ENCODE peak calls at places on chromosome 3, in four cellular contexts. I is GM13977; E is stimulated activated CD8-positive, alpha-beta memory T cell treated with anti-CD3 and anti-CD28 coated beads, Interleukin-7, amount 100 ng/mL, for 1 hour; C is iris pigment epithelial cell. V is an unnamed sample.

GRCh38 chr3:4633078-4634004 is 140.2 kb downstream of the ITPR1 start:
- DNase-seq in C (peak; percentile 70), I (peak; percentile 62), E (no peak), V (no peak)

GRCh38 chr3:119809249-119810017 is 27.5 kb downstream of the NR1I2 start:
- DNase-seq in C (no peak), I (peak; percentile 39), E (no peak), V (no peak)

GRCh38 chr3:143065364-143065763 is 54.2 kb upstream of the CHST2 start:
- DNase-seq in E (no peak), C (no peak), I (no peak), V (no peak)

GRCh38 chr3:12138044-12138443 is 20.7 kb downstream of the TIMP4 start:
- DNase-seq in E (no peak), C (peak; percentile 45), I (no peak), V (peak; percentile 38)

GRCh38 chr3:82977871-82978270 is 1216.4 kb upstream of the GBE1 start:
- DNase-seq in E (no peak), I (no peak), C (no peak), V (no peak)

GRCh38 chr3:53804697-53805462 is 41.3 kb downstream of the CHDH start:
- DNase-seq in E (no peak), C (peak; percentile 54), I (peak; percentile 62), V (no peak)

GRCh38 chr3:113552851-113553250 is 20.5 kb downstream of the SIDT1 start:
- DNase-seq in I (peak; percentile 25), E (no peak), C (no peak), V (no peak)

GRCh38 chr3:126262227-126262626 is 81.8 kb upstream of the ALDH1L1 start:
- DNase-seq in C (no peak), E (no peak), I (no peak), V (no peak)

GRCh38 chr3:9498781-9499180 is 54.8 kb downstream of the LHFPL4 start:
- DNase-seq in I (no peak), E (no peak), C (no peak), V (no peak)

GRCh38 chr3:3038201-3038991 is 71.8 kb downstream of the IL5RA start:
- DNase-seq in I (no peak), C (no peak), E (no peak), V (no peak)

GRCh38 chr3:135134717-135135116 is 339.7 kb downstream of the EPHB1 start:
- DNase-seq in C (no peak), I (no peak), E (no peak), V (no peak)

GRCh38 chr3:190338717-190339116 is 16.5 kb upstream of the CLDN1 start:
- DNase-seq in I (no peak), E (no peak), C (peak; percentile 44), V (peak; percentile 59)

GRCh38 chr3:116809218-116809617 is 99.6 kb downstream of the TUSC7 start:
- DNase-seq in E (no peak), C (no peak), I (no peak), V (no peak)

GRCh38 chr3:65922441-65922840 is 116.3 kb downstream of the MAGI1 start:
- DNase-seq in I (no peak), E (no peak), C (peak; percentile 16), V (no peak)

GRCh38 chr3:195224980-195225580 is 45.9 kb downstream of the XXYLT1 start:
- DNase-seq in I (no peak), C (no peak), E (no peak), V (no peak)

GRCh38 chr3:37785718-37786117 is 76.0 kb upstream of the CTDSPL start:
- DNase-seq in I (no peak), C (no peak), E (no peak), V (no peak)

GRCh38 chr3:154121236-154122095 is at the start of gene ARHGEF26:
- DNase-seq in C (peak; percentile 78), E (peak; percentile 21), I (peak; percentile 87), V (peak; percentile 93)

GRCh38 chr3:41299036-41299435 is 99.7 kb downstream of the CTNNB1 start:
- DNase-seq in C (no peak), E (no peak), I (no peak), V (no peak)

GRCh38 chr3:148924572-148924971 is 59.5 kb downstream of the CPA3 start:
- DNase-seq in C (peak; percentile 55), E (no peak), I (no peak), V (no peak)

GRCh38 chr3:149466192-149466591 is 8.3 kb upstream of the TM4SF4 start:
- DNase-seq in E (no peak), C (peak; percentile 78), I (no peak), V (no peak)

GRCh38 chr3:186971578-186971977 is 41.3 kb downstream of the ST6GAL1 start:
- DNase-seq in I (no peak), E (no peak), C (no peak), V (no peak)

GRCh38 chr3:16374047-16375019 is 109.3 kb downstream of the OXNAD1 start:
- DNase-seq in C (no peak), E (no peak), I (no peak), V (peak; percentile 36)

GRCh38 chr3:10137178-10137577 is 4.4 kb upstream of the VHL start:
- DNase-seq in I (no peak), E (no peak), C (peak; percentile 11), V (no peak)

GRCh38 chr3:140053794-140054193 is 118.8 kb downstream of the CLSTN2 start:
- DNase-seq in I (no peak), C (no peak), E (no peak), V (no peak)

GRCh38 chr3:32296251-32297204 is 58.0 kb downstream of the CMTM8 start:
- DNase-seq in E (peak; percentile 27), I (peak; percentile 68), C (peak; percentile 62), V (peak; percentile 54)

GRCh38 chr3:59821274-59821673 is 771.4 kb upstream of the CFAP20DC start:
- DNase-seq in C (no peak), E (no peak), I (no peak), V (no peak)

GRCh38 chr3:82194870-82195269 is 433.4 kb upstream of the GBE1 start:
- DNase-seq in E (no peak), I (no peak), C (no peak), V (no peak)

GRCh38 chr3:123089611-123090301 is 22.9 kb downstream of the PDIA5 start:
- DNase-seq in E (no peak), C (no peak), I (no peak), V (no peak)

GRCh38 chr3:67739851-67740250 is 85.4 kb upstream of the SUCLG2 start:
- DNase-seq in E (no peak), C (peak; percentile 21), I (no peak), V (no peak)

GRCh38 chr3:157166559-157166958 is 6.6 kb upstream of the CCNL1 start:
- DNase-seq in I (no peak), C (no peak), E (no peak), V (no peak)

GRCh38 chr3:194556086-194557056 is 69.6 kb upstream of the ATP13A3 start:
- DNase-seq in E (no peak), C (peak; percentile 48), I (no peak), V (no peak)

GRCh38 chr3:10506696-10507095 is 1.3 kb upstream of the ATP2B2 start:
- DNase-seq in I (no peak), E (no peak), C (no peak), V (no peak)

GRCh38 chr3:164208846-164209245 is 869.5 kb downstream of the SI start:
- DNase-seq in I (no peak), C (no peak), E (no peak), V (no peak)

GRCh38 chr3:183122257-183122932 is 23.1 kb upstream of the MCCC1 start:
- DNase-seq in E (no peak), I (peak; percentile 62), C (peak; percentile 60), V (no peak)

GRCh38 chr3:126509565-126510322 is 7.8 kb downstream of the UROC1 start:
- DNase-seq in I (no peak), C (no peak), E (no peak), V (no peak)

GRCh38 chr3:77084511-77084910 is 44.6 kb downstream of the ROBO2 start:
- DNase-seq in E (no peak), I (no peak), C (no peak), V (no peak)

GRCh38 chr3:12585181-12585580 is 28.3 kb downstream of the MKRN2 start:
- DNase-seq in C (no peak), E (no peak), I (no peak), V (no peak)

V was measured in lung.